ENCODE peak calls at places on chromosomes 11 and 22, in eight cellular contexts. R, A, W, B, E, Z, D and V are unnamed samples. For H3K4me1, the result is how much of the 10 kb centered on the place peaks cover.

GRCh38 chr11:62988281-62988680 is 3.5 kb upstream of the SLC22A6 start:
- DNase-seq in R (no peak), A (no peak), W (no peak), B (no peak), E (no peak), Z (no peak), D (no peak), V (peak)

GRCh38 chr22:47565607-47566006 is 803.2 kb downstream of the TBC1D22A start:
- DNase-seq in R (peak), A (no peak), W (no peak), B (no peak), E (no peak), Z (no peak), D (no peak), V (no peak)

GRCh38 chr11:104891135-104891534 is 7.1 kb downstream of the CASP12 start:
- DNase-seq in R (no peak), A (no peak), W (no peak), B (no peak), E (no peak), Z (no peak), D (no peak), V (no peak)

GRCh38 chr11:45848654-45849081 is 1.4 kb downstream of the CRY2 start:
- DNase-seq in R (no peak), A (no peak), W (no peak), B (peak), E (no peak), Z (no peak), D (no peak), V (no peak)

GRCh38 chr11:30586251-30587144 is at the start of gene MPPED2:
- DNase-seq in R (peak), A (peak), W (no peak), B (peak), E (peak), Z (peak), D (peak), V (peak)

GRCh38 chr11:13963949-13964770 is 1.6 kb downstream of the SPON1 start:
- DNase-seq in R (no peak), A (peak), W (no peak), B (no peak), E (peak), Z (no peak), D (no peak), V (peak)

GRCh38 chr11:134411887-134412507 is at the start of gene B3GAT1:
- DNase-seq in R (no peak), A (peak), W (no peak), B (no peak), E (no peak), Z (no peak), D (no peak), V (peak)

GRCh38 chr11:65855927-65856363 is 2.0 kb downstream of the CFL1 start:
- DNase-seq in R (no peak), A (peak), W (no peak), B (no peak), E (no peak), Z (no peak), D (no peak), V (no peak)

GRCh38 chr11:479311-479710 is 27.7 kb downstream of the RNH1 start:
- DNase-seq in R (no peak), A (no peak), W (no peak), B (no peak), E (no peak), Z (no peak), D (no peak), V (peak)

GRCh38 chr11:62710001-62710345 is 2.5 kb downstream of the GNG3 start:
- DNase-seq in R (peak), A (no peak), W (no peak), B (no peak), E (peak), Z (peak), D (no peak), V (peak)

GRCh38 chr11:107856981-107857517 is 1.5 kb downstream of the SLC35F2 start:
- DNase-seq in R (no peak), A (no peak), W (no peak), B (no peak), E (no peak), Z (no peak), D (no peak), V (no peak)

GRCh38 chr11:105612766-105613165 is 2.9 kb downstream of the GRIA4 start:
- DNase-seq in R (no peak), A (no peak), W (no peak), B (no peak), E (no peak), Z (no peak), D (no peak), V (no peak)

GRCh38 chr11:10302744-10303557 is 1.9 kb upstream of the ADM start:
- DNase-seq in R (peak), A (peak), W (peak), B (peak), E (peak), Z (peak), D (peak), V (no peak)
- H3K4me1 ChIP-seq in R (under half), A (under half), W (under half), B (half or more), E (under half), Z (under half), D (under half), V (under half)

GRCh38 chr22:50621948-50622722 is 5.8 kb downstream of the ARSA start:
- DNase-seq in R (peak), A (peak), W (no peak), B (peak), E (no peak), Z (no peak), D (no peak), V (no peak)

GRCh38 chr22:50622723-50623327 is 5.1 kb downstream of the ARSA start:
- DNase-seq in R (no peak), A (no peak), W (no peak), B (peak), E (peak), Z (peak), D (no peak), V (peak)

GRCh38 chr22:50624347-50625130 is 3.4 kb downstream of the ARSA start:
- DNase-seq in R (no peak), A (no peak), W (no peak), B (no peak), E (no peak), Z (no peak), D (no peak), V (no peak)

GRCh38 chr22:50621491-50621880 is 6.5 kb downstream of the ARSA start:
- DNase-seq in R (peak), A (no peak), W (no peak), B (no peak), E (no peak), Z (no peak), D (no peak), V (no peak)

GRCh38 chr22:50620861-50621490 is 7.0 kb downstream of the ARSA start:
- DNase-seq in R (peak), A (no peak), W (peak), B (peak), E (no peak), Z (no peak), D (no peak), V (peak)
- H3K27ac ChIP-seq in R (peak), A (no peak), W (peak), B (peak), E (no peak), Z (peak), D (no peak), V (no peak)

GRCh38 chr11:3860360-3860759 is 4.9 kb downstream of the STIM1 start:
- DNase-seq in R (peak), A (no peak), W (no peak), B (no peak), E (no peak), Z (no peak), D (no peak), V (peak)
- H3K4me1 ChIP-seq in R (half or more), A (under half), W (half or more), B (half or more), E (under half), Z (half or more), D (under half), V (under half)

GRCh38 chr11:121330614-121331435 is 38.3 kb downstream of the SC5D start:
- DNase-seq in R (no peak), A (no peak), W (no peak), B (no peak), E (no peak), Z (no peak), D (no peak), V (no peak)
- H3K27ac ChIP-seq in R (no peak), A (no peak), W (no peak), B (no peak), E (no peak), Z (no peak), D (no peak), V (no peak)